ENCODE peak calls at places on chromosomes 4 and X, in six cellular contexts. S, G, B, O, L and W are unnamed samples.

GRCh38 chr4:147479817-147480216 is 1.1 kb upstream of the EDNRA start:
- DNase-seq in S (peak; percentile 93), G (no peak), B (no peak), O (no peak), L (no peak), W (peak; percentile 26)

GRCh38 chr4:149831656-149832208 is 16.1 kb upstream of the IQCM start:
- DNase-seq in S (no peak), G (no peak), B (no peak), O (no peak), L (no peak), W (no peak)

GRCh38 chr4:30956891-30957290 is 236.7 kb downstream of the PCDH7 start:
- DNase-seq in S (no peak), G (no peak), B (no peak), O (no peak), L (no peak), W (no peak)

GRCh38 chr4:76053730-76054129 is 17.9 kb upstream of the CXCL11 start:
- DNase-seq in S (no peak), G (no peak), B (no peak), O (no peak), L (no peak), W (no peak)

GRCh38 chr4:40178672-40179071 is 18.2 kb upstream of the RHOH start:
- DNase-seq in S (no peak), G (no peak), B (no peak), O (no peak), L (no peak), W (no peak)

GRCh38 chr4:75037253-75037652 is 104.3 kb downstream of the PARM1 start:
- DNase-seq in S (no peak), G (no peak), B (no peak), O (no peak), L (no peak), W (no peak)

GRCh38 chr4:40327340-40327739 is 7.8 kb upstream of the CHRNA9 start:
- DNase-seq in S (no peak), G (no peak), B (no peak), O (no peak), L (no peak), W (no peak)

GRCh38 chrX:7641141-7641540 is 201.8 kb upstream of the VCX start:
- DNase-seq in S (no peak), G (no peak), B (no peak), O (no peak), L (no peak), W (no peak)

GRCh38 chrX:121160987-121161386 is 113.6 kb downstream of the GLUD2 start:
- DNase-seq in S (no peak), G (no peak), B (no peak), O (no peak), L (no peak), W (no peak)

GRCh38 chr4:149961876-149962597 is 116.2 kb upstream of the DCLK2 start:
- DNase-seq in S (no peak), G (no peak), B (no peak), O (no peak), L (no peak), W (no peak)

GRCh38 chrX:72182924-72183323 is 1.4 kb downstream of the PIN4 start:
- DNase-seq in S (no peak), G (no peak), B (no peak), O (no peak), L (no peak), W (no peak)

GRCh38 chr4:82479562-82479961 is 49.2 kb downstream of the ENOPH1 start:
- DNase-seq in S (no peak), G (no peak), B (no peak), O (no peak), L (no peak), W (no peak)

GRCh38 chr4:183797041-183797444 is 108.1 kb upstream of the STOX2 start:
- DNase-seq in S (no peak), G (no peak), B (no peak), O (no peak), L (no peak), W (no peak)

GRCh38 chr4:169268951-169269781 is 1.6 kb downstream of the SH3RF1 start:
- DNase-seq in S (no peak), G (no peak), B (no peak), O (no peak), L (no peak), W (no peak)

GRCh38 chr4:37722000-37722638 is 35.9 kb upstream of the RELL1 start:
- DNase-seq in S (no peak), G (no peak), B (no peak), O (no peak), L (no peak), W (no peak)

GRCh38 chr4:41725254-41725653 is 23.3 kb downstream of the PHOX2B start:
- DNase-seq in S (no peak), G (no peak), B (no peak), O (no peak), L (no peak), W (no peak)

GRCh38 chr4:650461-650860 is 23.6 kb downstream of the ATP5ME start:
- DNase-seq in S (no peak), G (no peak), B (no peak), O (no peak), L (no peak), W (no peak)

GRCh38 chrX:106611323-106611681 is 476 bp upstream of the RADX start:
- DNase-seq in S (no peak), G (no peak), B (no peak), O (no peak), L (no peak), W (no peak)

GRCh38 chr4:43238556-43238955 is 346.0 kb downstream of the GRXCR1 start:
- DNase-seq in S (no peak), G (no peak), B (no peak), O (no peak), L (no peak), W (no peak)

GRCh38 chr4:114334808-114335739 is 263.5 kb upstream of the UGT8 start:
- DNase-seq in S (no peak), G (no peak), B (no peak), O (no peak), L (no peak), W (no peak)

GRCh38 chrX:9526965-9527364 is 62.1 kb downstream of the TBL1X start:
- DNase-seq in S (no peak), G (no peak), B (no peak), O (no peak), L (no peak), W (no peak)

GRCh38 chr4:118865091-118865708 is 23.5 kb upstream of the SYNPO2 start:
- DNase-seq in S (no peak), G (no peak), B (no peak), O (no peak), L (peak; percentile 35), W (peak; percentile 49)

GRCh38 chr4:14871676-14872430 is 130.4 kb upstream of the CPEB2 start:
- DNase-seq in S (no peak), G (no peak), B (no peak), O (peak; percentile 6), L (no peak), W (no peak)

GRCh38 chr4:43496602-43497001 is 604.1 kb downstream of the GRXCR1 start:
- DNase-seq in S (no peak), G (no peak), B (no peak), O (no peak), L (no peak), W (no peak)

GRCh38 chr4:9989918-9990635 is 31.2 kb downstream of the SLC2A9 start:
- DNase-seq in S (no peak), G (no peak), B (no peak), O (no peak), L (no peak), W (no peak)

GRCh38 chr4:38385286-38386010 is 278.6 kb upstream of the KLF3 start:
- DNase-seq in S (no peak), G (no peak), B (no peak), O (no peak), L (no peak), W (no peak)

GRCh38 chrX:2237976-2238375 is 262.8 kb downstream of the DHRSX start:
- DNase-seq in S (no peak), G (no peak), B (no peak), O (no peak), L (no peak), W (no peak)

GRCh38 chr4:11908205-11908604 is 479.5 kb upstream of the HS3ST1 start:
- DNase-seq in S (no peak), G (no peak), B (no peak), O (no peak), L (no peak), W (no peak)

GRCh38 chr4:106529348-106530033 is 160.9 kb upstream of the GIMD1 start:
- DNase-seq in S (no peak), G (no peak), B (no peak), O (no peak), L (no peak), W (no peak)

GRCh38 chrX:1111543-1112300 is 100.7 kb downstream of the CRLF2 start:
- DNase-seq in S (no peak), G (no peak), B (no peak), O (peak; percentile 91), L (no peak), W (no peak)

GRCh38 chr4:145179201-145179860 is 1.1 kb downstream of the OTUD4 start:
- DNase-seq in S (peak; percentile 82), G (peak; percentile 57), B (peak; percentile 66), O (no peak), L (no peak), W (no peak)